ENCODE peak calls at places on chromosomes 4 and X, in ten cellular contexts. Y, F, T, X, K, A, O, R, W and Q are unnamed samples.

GRCh38 chr4:47930971-47931804 is 16.8 kb upstream of the NFXL1 start:
- DNase-seq in A (peak), O (no peak), K (no peak), X (no peak), Y (peak), T (no peak), W (no peak), R (no peak), F (no peak), Q (no peak)

GRCh38 chrX:136130931-136131843 is 16.1 kb upstream of the FHL1 start:
- DNase-seq in X (no peak), Y (no peak), T (no peak), A (peak), O (peak), K (no peak), F (no peak), W (no peak), R (no peak), Q (no peak)

GRCh38 chrX:20596856-20597255 is 330.1 kb upstream of the RPS6KA3 start:
- DNase-seq in K (no peak), A (no peak), Y (peak), T (no peak), F (no peak), X (no peak), R (no peak), W (no peak), O (no peak), Q (no peak)

GRCh38 chr4:98508825-98509539 is 149.4 kb downstream of the TSPAN5 start:
- DNase-seq in O (no peak), X (no peak), F (no peak), W (no peak), R (no peak), Y (peak), K (peak), A (no peak), T (no peak), Q (peak)

GRCh38 chr4:127479031-127479622 is 153.6 kb upstream of the INTU start:
- DNase-seq in K (peak), T (no peak), Y (peak), A (peak), R (no peak), W (no peak), X (no peak), O (peak), F (no peak), Q (no peak)

GRCh38 chrX:96361844-96362243 is 322.8 kb upstream of the DIAPH2 start:
- DNase-seq in R (no peak), K (no peak), F (no peak), W (no peak), T (no peak), X (no peak), O (no peak), A (no peak), Y (no peak), Q (no peak)

GRCh38 chrX:154412468-154412867 is 1.1 kb downstream of the TAFAZZIN start:
- DNase-seq in F (no peak), K (no peak), W (no peak), R (peak), O (no peak), Y (no peak), T (no peak), X (no peak), A (no peak), Q (peak)

GRCh38 chr4:69831646-69832325 is 28.2 kb downstream of the SULT1E1 start:
- DNase-seq in O (no peak), Y (no peak), T (no peak), X (no peak), F (no peak), W (no peak), R (no peak), K (no peak), A (no peak), Q (no peak)

GRCh38 chrX:81261576-81261975 is 59.7 kb downstream of the SH3BGRL start:
- DNase-seq in A (peak), W (no peak), T (no peak), K (no peak), O (peak), Y (no peak), F (no peak), R (no peak), X (no peak), Q (no peak)

GRCh38 chr4:6123976-6124375 is 76.4 kb downstream of the JAKMIP1 start:
- DNase-seq in T (no peak), F (no peak), K (no peak), X (no peak), W (no peak), R (no peak), O (no peak), A (no peak), Y (no peak), Q (no peak)

GRCh38 chrX:26574208-26574607 is 358.2 kb downstream of the MAGEB5 start:
- DNase-seq in K (no peak), W (no peak), R (no peak), X (no peak), Y (no peak), F (no peak), O (no peak), T (no peak), A (peak), Q (no peak)

GRCh38 chr4:139975830-139976272 is 178.1 kb downstream of the MAML3 start:
- DNase-seq in T (no peak), F (no peak), K (no peak), W (no peak), R (no peak), Y (no peak), A (peak), O (no peak), X (no peak), Q (no peak)

GRCh38 chr4:101227715-101228114 is 119.6 kb downstream of the PPP3CA start:
- DNase-seq in X (no peak), F (no peak), W (no peak), A (no peak), O (no peak), R (no peak), K (no peak), Y (no peak), T (no peak), Q (no peak)

GRCh38 chr4:80336582-80336981 is 1.1 kb downstream of the CFAP299 start:
- DNase-seq in R (peak), Y (peak), F (peak), T (no peak), A (peak), K (peak), W (no peak), O (peak), X (no peak), Q (peak)

GRCh38 chrX:57286507-57287251 is at the start of gene FAAH2:
- DNase-seq in K (peak), X (no peak), T (no peak), W (peak), R (peak), A (no peak), Y (peak), O (peak), F (no peak), Q (no peak)

GRCh38 chr4:83121246-83121645 is 6.7 kb upstream of the PLAC8 start:
- DNase-seq in A (no peak), O (no peak), W (no peak), T (no peak), R (no peak), X (no peak), K (no peak), F (no peak), Y (no peak), Q (no peak)

GRCh38 chr4:149961876-149962597 is 116.2 kb upstream of the DCLK2 start:
- DNase-seq in T (no peak), X (no peak), Y (no peak), W (no peak), K (no peak), F (no peak), R (no peak), A (peak), O (peak), Q (no peak)

GRCh38 chr4:106261980-106262379 is 54.0 kb downstream of the TBCK start:
- DNase-seq in T (no peak), A (no peak), O (no peak), W (no peak), R (no peak), K (no peak), Y (no peak), F (no peak), X (no peak), Q (no peak)

GRCh38 chr4:143358923-143359694 is 22.4 kb downstream of the GAB1 start:
- DNase-seq in T (no peak), X (no peak), A (peak), R (no peak), K (no peak), W (no peak), F (no peak), O (peak), Y (no peak), Q (no peak)

GRCh38 chrX:67558267-67558666 is 14.4 kb downstream of the AR start:
- DNase-seq in K (no peak), R (no peak), A (no peak), F (no peak), O (no peak), X (no peak), T (no peak), W (no peak), Y (no peak), Q (no peak)

GRCh38 chrX:71225661-71226060 is 2.6 kb downstream of the GJB1 start:
- DNase-seq in W (no peak), T (no peak), K (no peak), O (no peak), R (no peak), F (no peak), X (no peak), A (no peak), Y (no peak), Q (no peak)

GRCh38 chr4:61555789-61556188 is 355.7 kb downstream of the ADGRL3 start:
- DNase-seq in R (no peak), F (no peak), A (peak), Y (no peak), W (no peak), X (no peak), T (no peak), O (peak), K (no peak), Q (no peak)

GRCh38 chrX:18179446-18179845 is 41.2 kb downstream of the BEND2 start:
- DNase-seq in R (no peak), Y (no peak), T (no peak), O (no peak), F (no peak), X (no peak), K (no peak), A (no peak), W (no peak), Q (no peak)

GRCh38 chrX:53287493-53288138 is 6.2 kb upstream of the IQSEC2 start:
- DNase-seq in A (peak), K (no peak), T (peak), F (peak), O (no peak), X (peak), Y (peak), R (no peak), W (no peak), Q (no peak)

GRCh38 chr4:110824344-110824743 is 201.5 kb upstream of the PITX2 start:
- DNase-seq in X (no peak), T (no peak), F (no peak), K (no peak), R (no peak), O (no peak), W (no peak), Y (no peak), A (no peak), Q (no peak)

GRCh38 chr4:37279894-37280592 is 35.5 kb downstream of the NWD2 start:
- DNase-seq in K (no peak), A (no peak), T (no peak), R (no peak), X (no peak), Y (no peak), W (no peak), O (no peak), F (no peak), Q (no peak)

GRCh38 chr4:2886622-2887021 is 43.0 kb downstream of the ADD1 start:
- DNase-seq in O (no peak), W (no peak), K (peak), T (no peak), Y (no peak), A (no peak), X (peak), F (no peak), R (no peak), Q (peak)

GRCh38 chrX:87409113-87409841 is 108.3 kb upstream of the KLHL4 start:
- DNase-seq in K (no peak), F (peak), X (no peak), T (peak), A (peak), Y (no peak), R (no peak), O (peak), W (no peak), Q (no peak)

GRCh38 chr4:86054676-86055075 is 305.2 kb downstream of the MAPK10 start:
- DNase-seq in F (no peak), T (no peak), Y (peak), X (peak), K (no peak), R (no peak), W (no peak), A (no peak), O (no peak), Q (no peak)

GRCh38 chrX:132463411-132463810 is 25.4 kb downstream of the MBNL3 start:
- DNase-seq in R (no peak), K (peak), A (peak), O (peak), F (no peak), W (peak), Y (no peak), X (no peak), T (no peak), Q (peak)

GRCh38 chr4:148166132-148166531 is 276.1 kb downstream of the NR3C2 start:
- DNase-seq in R (no peak), T (no peak), F (no peak), X (no peak), K (no peak), A (no peak), Y (no peak), O (no peak), W (no peak), Q (no peak)

GRCh38 chr4:20359692-20360091 is 108.0 kb downstream of the SLIT2 start:
- DNase-seq in W (no peak), A (no peak), O (no peak), F (no peak), Y (no peak), R (no peak), T (no peak), X (no peak), K (no peak), Q (no peak)

GRCh38 chrX:118823263-118824172 is at the start of gene ZCCHC12:
- DNase-seq in O (peak), K (peak), X (peak), Y (peak), F (peak), W (no peak), T (peak), A (peak), R (peak), Q (peak)

GRCh38 chrX:68504237-68504636 is 5.4 kb downstream of the YIPF6 start:
- DNase-seq in X (no peak), Y (no peak), F (no peak), R (no peak), T (no peak), A (peak), K (no peak), W (peak), O (peak), Q (no peak)

GRCh38 chrX:25968920-25969319 is 169.2 kb upstream of the MAGEB18 start:
- DNase-seq in W (no peak), A (peak), R (peak), T (no peak), O (peak), X (no peak), K (peak), F (no peak), Y (no peak), Q (peak)

GRCh38 chr4:135249006-135249405 is 1047.4 kb upstream of the PABPC4L start:
- DNase-seq in Y (no peak), K (peak), X (peak), R (no peak), F (no peak), W (no peak), A (no peak), O (no peak), T (no peak), Q (peak)

GRCh38 chr4:27117453-27117852 is 256.8 kb downstream of the STIM2 start:
- DNase-seq in T (no peak), O (no peak), A (no peak), W (no peak), Y (no peak), K (no peak), R (no peak), F (no peak), X (no peak), Q (no peak)

GRCh38 chr4:142683997-142684396 is 162.1 kb downstream of the INPP4B start:
- DNase-seq in A (peak), F (no peak), R (no peak), Y (no peak), K (no peak), W (no peak), O (no peak), X (no peak), T (no peak), Q (no peak)

GRCh38 chrX:109393859-109394258 is 88.0 kb downstream of the GUCY2F start:
- DNase-seq in A (no peak), F (no peak), T (no peak), K (peak), O (peak), W (no peak), X (no peak), R (no peak), Y (no peak), Q (no peak)

GRCh38 chrX:124478046-124478445 is 131.7 kb downstream of the SH2D1A start:
- DNase-seq in X (no peak), K (no peak), A (no peak), R (no peak), W (no peak), O (no peak), Y (no peak), T (no peak), F (no peak), Q (no peak)